ENCODE peak calls at places on chromosome 2, in six cellular contexts. One of them, this sample, is unnamed.

GRCh38 chr2:216404010-216404618 is 8.2 kb upstream of the SMARCAL1 start:
- DNase-seq in GDM1: no peak
- DNase-seq in NCI-H510A: no peak
- DNase-seq in AG04450: no peak
- DNase-seq in GOT3: peak
- DNase-seq in WTC11: peak
- DNase-seq in this sample: no peak

GRCh38 chr2:23772684-23773083 is 154.2 kb downstream of the ATAD2B start:
- DNase-seq in GDM1: no peak
- DNase-seq in NCI-H510A: no peak
- DNase-seq in AG04450: no peak
- DNase-seq in GOT3: no peak
- DNase-seq in WTC11: no peak
- DNase-seq in this sample: no peak

GRCh38 chr2:241895732-241896641 is 26.5 kb downstream of the RTP5 start:
- DNase-seq in GDM1: no peak
- DNase-seq in NCI-H510A: no peak
- DNase-seq in AG04450: no peak
- DNase-seq in GOT3: no peak
- DNase-seq in WTC11: no peak
- DNase-seq in this sample: peak

GRCh38 chr2:12090590-12090989 is 344.2 kb downstream of the LPIN1 start:
- DNase-seq in GDM1: no peak
- DNase-seq in NCI-H510A: no peak
- DNase-seq in AG04450: no peak
- DNase-seq in GOT3: no peak
- DNase-seq in WTC11: no peak
- DNase-seq in this sample: no peak

GRCh38 chr2:46275995-46276394 is 21.2 kb upstream of the EPAS1 start:
- DNase-seq in GDM1: no peak
- DNase-seq in NCI-H510A: no peak
- DNase-seq in AG04450: no peak
- DNase-seq in GOT3: no peak
- DNase-seq in WTC11: peak
- DNase-seq in this sample: no peak

GRCh38 chr2:235352541-235352940 is 141.3 kb upstream of the AGAP1 start:
- DNase-seq in GDM1: no peak
- DNase-seq in NCI-H510A: no peak
- DNase-seq in AG04450: no peak
- DNase-seq in GOT3: no peak
- DNase-seq in WTC11: no peak
- DNase-seq in this sample: no peak

GRCh38 chr2:85344356-85344954 is 9.9 kb downstream of the RETSAT start:
- DNase-seq in GDM1: no peak
- DNase-seq in NCI-H510A: no peak
- DNase-seq in AG04450: no peak
- DNase-seq in GOT3: no peak
- DNase-seq in WTC11: no peak
- DNase-seq in this sample: no peak

GRCh38 chr2:174341301-174341994 is 6.7 kb downstream of the SP9 start:
- DNase-seq in GDM1: peak
- DNase-seq in NCI-H510A: peak
- DNase-seq in AG04450: peak
- DNase-seq in GOT3: peak
- DNase-seq in WTC11: peak
- DNase-seq in this sample: peak

GRCh38 chr2:48318118-48318517 is 211.8 kb upstream of the STON1 start:
- DNase-seq in GDM1: no peak
- DNase-seq in NCI-H510A: no peak
- DNase-seq in AG04450: no peak
- DNase-seq in GOT3: no peak
- DNase-seq in WTC11: no peak
- DNase-seq in this sample: no peak

GRCh38 chr2:47054036-47054555 is 101.0 kb downstream of the STPG4 start:
- DNase-seq in GDM1: no peak
- DNase-seq in NCI-H510A: no peak
- DNase-seq in AG04450: no peak
- DNase-seq in GOT3: no peak
- DNase-seq in WTC11: no peak
- DNase-seq in this sample: no peak

GRCh38 chr2:150570712-150571111 is 83.2 kb upstream of the RND3 start:
- DNase-seq in GDM1: no peak
- DNase-seq in NCI-H510A: no peak
- DNase-seq in AG04450: peak
- DNase-seq in GOT3: no peak
- DNase-seq in WTC11: no peak
- DNase-seq in this sample: no peak

GRCh38 chr2:96788393-96789244 is 27.4 kb upstream of the CNNM3 start:
- DNase-seq in GDM1: no peak
- DNase-seq in NCI-H510A: peak
- DNase-seq in AG04450: no peak
- DNase-seq in GOT3: no peak
- DNase-seq in WTC11: no peak
- DNase-seq in this sample: peak

GRCh38 chr2:166563894-166564293 is 69.8 kb upstream of the SCN7A start:
- DNase-seq in GDM1: no peak
- DNase-seq in NCI-H510A: no peak
- DNase-seq in AG04450: no peak
- DNase-seq in GOT3: no peak
- DNase-seq in WTC11: no peak
- DNase-seq in this sample: no peak

GRCh38 chr2:171706152-171706803 is 19.0 kb downstream of the DYNC1I2 start:
- DNase-seq in GDM1: no peak
- DNase-seq in NCI-H510A: no peak
- DNase-seq in AG04450: no peak
- DNase-seq in GOT3: no peak
- DNase-seq in WTC11: no peak
- DNase-seq in this sample: no peak

GRCh38 chr2:28403388-28403956 is 10.8 kb downstream of the FOSL2 start:
- DNase-seq in GDM1: no peak
- DNase-seq in NCI-H510A: no peak
- DNase-seq in AG04450: no peak
- DNase-seq in GOT3: no peak
- DNase-seq in WTC11: no peak
- DNase-seq in this sample: no peak

GRCh38 chr2:162123806-162124758 is 28.0 kb downstream of the GCG start:
- DNase-seq in GDM1: peak
- DNase-seq in NCI-H510A: no peak
- DNase-seq in AG04450: no peak
- DNase-seq in GOT3: no peak
- DNase-seq in WTC11: no peak
- DNase-seq in this sample: no peak

GRCh38 chr2:166900700-166901099 is 12.4 kb downstream of the XIRP2 start:
- DNase-seq in GDM1: no peak
- DNase-seq in NCI-H510A: no peak
- DNase-seq in AG04450: no peak
- DNase-seq in GOT3: no peak
- DNase-seq in WTC11: no peak
- DNase-seq in this sample: no peak

GRCh38 chr2:23350026-23350791 is 34.8 kb upstream of the KLHL29 start:
- DNase-seq in GDM1: no peak
- DNase-seq in NCI-H510A: no peak
- DNase-seq in AG04450: no peak
- DNase-seq in GOT3: no peak
- DNase-seq in WTC11: no peak
- DNase-seq in this sample: no peak